ENCODE peak calls at places on chromosomes 4 and X, in five cellular contexts. One of them, this sample, is unnamed.

GRCh38 chr4:169765845-169766244 is 8.1 kb upstream of the HPF1 start:
- DNase-seq in HT-29: no peak
- DNase-seq in stomach: no peak
- DNase-seq in activated naive CD4-positive, alpha-beta T cell treated with Interleukin-2 at 50 U/mL for 16 hours: no peak
- DNase-seq in NCI-H345: no peak
- DNase-seq in this sample: no peak

GRCh38 chrX:121308276-121308805 is 260.9 kb downstream of the GLUD2 start:
- DNase-seq in activated naive CD4-positive, alpha-beta T cell treated with Interleukin-2 at 50 U/mL for 16 hours: peak
- DNase-seq in stomach: no peak
- DNase-seq in HT-29: peak
- DNase-seq in NCI-H345: no peak
- DNase-seq in this sample: peak

GRCh38 chrX:38214551-38214950 is 6.1 kb downstream of the SRPX start:
- DNase-seq in HT-29: no peak
- DNase-seq in stomach: no peak
- DNase-seq in NCI-H345: no peak
- DNase-seq in activated naive CD4-positive, alpha-beta T cell treated with Interleukin-2 at 50 U/mL for 16 hours: no peak
- DNase-seq in this sample: no peak

GRCh38 chr4:9999956-10000551 is 21.2 kb downstream of the SLC2A9 start:
- DNase-seq in stomach: no peak
- DNase-seq in HT-29: no peak
- DNase-seq in activated naive CD4-positive, alpha-beta T cell treated with Interleukin-2 at 50 U/mL for 16 hours: no peak
- DNase-seq in NCI-H345: no peak
- DNase-seq in this sample: no peak

GRCh38 chr4:3372933-3373465 is 68.8 kb upstream of the HGFAC start:
- DNase-seq in stomach: peak
- DNase-seq in NCI-H345: no peak
- DNase-seq in HT-29: no peak
- DNase-seq in activated naive CD4-positive, alpha-beta T cell treated with Interleukin-2 at 50 U/mL for 16 hours: no peak
- DNase-seq in this sample: no peak

GRCh38 chr4:122773021-122773420 is 40.5 kb downstream of the BBS12 start:
- DNase-seq in stomach: no peak
- DNase-seq in activated naive CD4-positive, alpha-beta T cell treated with Interleukin-2 at 50 U/mL for 16 hours: no peak
- DNase-seq in NCI-H345: no peak
- DNase-seq in HT-29: no peak
- DNase-seq in this sample: no peak

GRCh38 chr4:73735231-73735630 is 5.1 kb upstream of the CXCL8 start:
- DNase-seq in HT-29: no peak
- DNase-seq in NCI-H345: no peak
- DNase-seq in activated naive CD4-positive, alpha-beta T cell treated with Interleukin-2 at 50 U/mL for 16 hours: no peak
- DNase-seq in stomach: no peak
- DNase-seq in this sample: no peak

GRCh38 chr4:84908876-84909275 is 57.6 kb downstream of the WDFY3 start:
- DNase-seq in HT-29: no peak
- DNase-seq in activated naive CD4-positive, alpha-beta T cell treated with Interleukin-2 at 50 U/mL for 16 hours: no peak
- DNase-seq in stomach: no peak
- DNase-seq in NCI-H345: no peak
- DNase-seq in this sample: no peak

GRCh38 chr4:74038161-74039064 is at the start of gene CXCL3:
- DNase-seq in activated naive CD4-positive, alpha-beta T cell treated with Interleukin-2 at 50 U/mL for 16 hours: no peak
- DNase-seq in NCI-H345: peak
- DNase-seq in HT-29: peak
- DNase-seq in stomach: peak
- DNase-seq in this sample: peak

GRCh38 chrX:78997870-78998558 is 52.8 kb downstream of the P2RY10 start:
- DNase-seq in NCI-H345: no peak
- DNase-seq in activated naive CD4-positive, alpha-beta T cell treated with Interleukin-2 at 50 U/mL for 16 hours: peak
- DNase-seq in stomach: no peak
- DNase-seq in HT-29: no peak
- DNase-seq in this sample: no peak

GRCh38 chr4:175758595-175758994 is 53.5 kb downstream of the GPM6A start:
- DNase-seq in activated naive CD4-positive, alpha-beta T cell treated with Interleukin-2 at 50 U/mL for 16 hours: no peak
- DNase-seq in HT-29: no peak
- DNase-seq in stomach: no peak
- DNase-seq in NCI-H345: no peak
- DNase-seq in this sample: no peak

GRCh38 chr4:28973591-28974350 is 1746.4 kb upstream of the PCDH7 start:
- DNase-seq in stomach: no peak
- DNase-seq in activated naive CD4-positive, alpha-beta T cell treated with Interleukin-2 at 50 U/mL for 16 hours: no peak
- DNase-seq in NCI-H345: no peak
- DNase-seq in HT-29: no peak
- DNase-seq in this sample: no peak

GRCh38 chrX:112774142-112774541 is 66.5 kb downstream of the AMOT start:
- DNase-seq in activated naive CD4-positive, alpha-beta T cell treated with Interleukin-2 at 50 U/mL for 16 hours: no peak
- DNase-seq in NCI-H345: no peak
- DNase-seq in stomach: no peak
- DNase-seq in HT-29: no peak
- DNase-seq in this sample: no peak